ENCODE peak calls at places on chromosome 22, in nine cellular contexts. M, C, Y, S, W, T, R, B and P are unnamed samples.
A peak's percentile ranks its signal among the peaks of the same experiment; 100 is the strongest.

GRCh38 chr22:23237201-23237798 is 57.0 kb downstream of the BCR start:
- ATAC-seq in C (peak; percentile 81), M (no peak), B (no peak), W (peak; percentile 20), R (peak; percentile 22), Y (no peak), S (no peak), T (peak; percentile 4), P (peak; percentile 83)

GRCh38 chr22:29470159-29470855 is 9.7 kb upstream of the NEFH start:
- ATAC-seq in T (peak; percentile 92), W (no peak), C (peak; percentile 95), Y (peak; percentile 85), B (peak; percentile 64), S (no peak), R (peak; percentile 71), M (peak; percentile 93), P (peak; percentile 79)

GRCh38 chr22:49943405-49943765 is 17.2 kb upstream of the PIM3 start:
- ATAC-seq in C (no peak), W (no peak), R (no peak), S (no peak), T (no peak), Y (no peak), B (no peak), M (no peak), P (no peak)

GRCh38 chr22:17957683-17958082 is 66.7 kb downstream of the MICAL3 start:
- ATAC-seq in B (no peak), W (no peak), C (no peak), S (no peak), T (no peak), M (peak; percentile 47), R (peak; percentile 69), Y (no peak), P (no peak)

GRCh38 chr22:27292542-27293298 is 508.8 kb downstream of the MN1 start:
- ATAC-seq in B (no peak), S (no peak), M (no peak), R (no peak), C (no peak), W (no peak), T (no peak), Y (no peak), P (no peak)

GRCh38 chr22:34105461-34106062 is 185.3 kb upstream of the LARGE1 start:
- ATAC-seq in Y (no peak), T (peak; percentile 79), B (no peak), S (no peak), R (no peak), M (peak; percentile 95), C (peak; percentile 91), W (no peak), P (no peak)

GRCh38 chr22:48492371-48493320 is 1335.0 kb downstream of the BRD1 start:
- ATAC-seq in S (peak; percentile 80), Y (no peak), R (peak; percentile 92), T (peak; percentile 63), M (peak; percentile 89), W (peak; percentile 71), B (no peak), C (peak; percentile 90), P (no peak)

GRCh38 chr22:25120093-25120561 is 79.5 kb upstream of the CRYBB3 start:
- ATAC-seq in B (no peak), Y (no peak), R (no peak), M (peak; percentile 69), W (peak; percentile 11), S (peak; percentile 96), C (peak; percentile 90), T (peak; percentile 61), P (peak; percentile 57)

GRCh38 chr22:43171019-43171491 is 15.9 kb downstream of the TTLL12 start:
- ATAC-seq in T (no peak), C (peak; percentile 22), M (no peak), S (no peak), B (no peak), Y (no peak), R (no peak), W (no peak), P (no peak)

GRCh38 chr22:19056951-19057401 is 65.2 kb downstream of the DGCR2 start:
- ATAC-seq in B (no peak), C (no peak), M (no peak), T (no peak), Y (no peak), W (no peak), S (no peak), R (no peak), P (no peak)

GRCh38 chr22:41498322-41498721 is 29.4 kb downstream of the ACO2 start:
- ATAC-seq in R (no peak), Y (no peak), T (no peak), S (no peak), W (no peak), M (no peak), C (no peak), B (no peak), P (no peak)

GRCh38 chr22:45422237-45422983 is 8.9 kb downstream of the RIBC2 start:
- ATAC-seq in T (no peak), Y (no peak), S (no peak), R (no peak), B (no peak), W (no peak), C (no peak), M (no peak), P (no peak)
- H3K4me3 ChIP-seq in T (no peak overlapping the region), Y (no peak overlapping the region), S (no peak overlapping the region), R (no peak overlapping the region), B (no peak overlapping the region), W (no peak overlapping the region), C (no peak overlapping the region), M (no peak overlapping the region), P (no peak overlapping the region)

GRCh38 chr22:20920881-20921203 is 3.6 kb downstream of the CRKL start:
- ATAC-seq in W (no peak), Y (no peak), S (no peak), R (no peak), T (no peak), B (no peak), C (no peak), M (no peak), P (no peak)

GRCh38 chr22:20916916-20917810 is at the start of gene CRKL:
- ATAC-seq in M (peak; percentile 97), B (peak; percentile 98), C (peak; percentile 96), T (peak; percentile 99), R (peak; percentile 99), Y (peak; percentile 97), W (peak; percentile 100), S (peak; percentile 96), P (peak; percentile 100)

GRCh38 chr22:20922141-20922751 is 5.0 kb downstream of the CRKL start:
- ATAC-seq in T (no peak), R (no peak), M (no peak), W (no peak), C (no peak), S (peak; percentile 25), Y (no peak), B (no peak), P (no peak)

GRCh38 chr22:20919718-20920117 is 2.5 kb downstream of the CRKL start:
- ATAC-seq in Y (no peak), B (no peak), C (no peak), T (no peak), M (no peak), W (no peak), R (no peak), S (no peak), P (no peak)

DNA sequence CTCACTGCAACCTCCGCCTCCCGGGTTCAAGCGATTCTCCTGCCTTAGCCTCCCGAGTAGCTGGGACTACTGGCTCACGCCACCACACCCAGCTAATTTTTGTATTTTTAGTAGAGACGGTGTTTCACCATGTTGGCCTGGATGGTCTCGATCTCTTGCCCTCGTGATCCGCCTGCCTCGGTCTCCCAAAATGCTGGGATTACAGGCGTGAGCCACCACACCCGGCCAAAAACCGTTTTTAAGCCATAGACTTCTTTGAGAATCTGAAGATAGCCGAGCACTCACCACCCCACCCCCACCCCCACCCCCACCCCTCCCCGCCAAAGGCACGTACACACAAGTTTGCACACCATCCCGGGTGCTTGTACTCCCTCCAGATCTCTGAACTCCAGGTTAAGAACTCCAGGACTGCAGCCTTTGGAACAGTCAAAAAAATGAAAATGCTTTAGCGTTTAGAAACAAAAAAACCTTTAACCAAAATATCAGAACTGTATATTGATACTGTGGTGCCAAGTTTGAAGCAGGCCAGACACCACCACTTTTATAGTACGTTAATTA is 1.5 kb downstream of the CRKL start:
- ATAC-seq in B (no peak), M (no peak), R (no peak), C (no peak), Y (no peak), T (no peak), W (no peak), S (no peak), P (no peak)
- H3K4me1 ChIP-seq in B (peaks cover 37% of the 10 kb centered on the region), M (peaks cover 8% of the 10 kb centered on the region), R (peaks cover 4% of the 10 kb centered on the region), C (peaks cover 4% of the 10 kb centered on the region), Y (peaks cover 10% of the 10 kb centered on the region), T (peaks cover 45% of the 10 kb centered on the region), W (no peaks in the 10 kb centered on the region), S (peaks cover 14% of the 10 kb centered on the region), P (peaks cover 11% of the 10 kb centered on the region)

GRCh38 chr22:38080468-38080846 is 3.5 kb downstream of the SLC16A8 start:
- ATAC-seq in Y (no peak), W (no peak), R (no peak), T (no peak), S (no peak), C (no peak), M (no peak), B (no peak), P (no peak)

GRCh38 chr22:38080847-38081635 is 2.9 kb downstream of the SLC16A8 start:
- ATAC-seq in Y (peak; percentile 39), R (peak; percentile 74), S (peak; percentile 63), T (peak; percentile 35), C (peak; percentile 69), W (peak; percentile 47), B (no peak), M (peak; percentile 61), P (peak; percentile 59)

GRCh38 chr22:38082986-38083710 is 836 bp downstream of the SLC16A8 start:
- ATAC-seq in Y (no peak), C (no peak), S (no peak), R (no peak), T (no peak), M (no peak), B (no peak), W (no peak), P (no peak)

GRCh38 chr22:38081636-38081940 is 2.4 kb downstream of the SLC16A8 start:
- ATAC-seq in C (no peak), M (no peak), B (no peak), Y (no peak), T (no peak), S (no peak), W (peak; percentile 31), R (no peak), P (no peak)

GRCh38 chr22:38081941-38082828 is 1.8 kb downstream of the SLC16A8 start:
- ATAC-seq in Y (no peak), S (no peak), R (no peak), T (peak; percentile 9), M (no peak), C (peak; percentile 3), W (peak; percentile 3), B (no peak), P (no peak)
- H3K4me3 ChIP-seq in Y (no peak overlapping the region), S (no peak overlapping the region), R (no peak overlapping the region), T (peak overlapping the region; percentile 44), M (peak overlapping the region; percentile 10), C (no peak overlapping the region), W (no peak overlapping the region), B (no peak overlapping the region), P (peak overlapping the region; percentile 51)

GRCh38 chr22:35940166-35940565 is 88.5 kb downstream of the RBFOX2 start:
- ATAC-seq in M (no peak), T (no peak), R (no peak), Y (no peak), W (no peak), B (no peak), C (no peak), S (no peak), P (no peak)

DNA sequence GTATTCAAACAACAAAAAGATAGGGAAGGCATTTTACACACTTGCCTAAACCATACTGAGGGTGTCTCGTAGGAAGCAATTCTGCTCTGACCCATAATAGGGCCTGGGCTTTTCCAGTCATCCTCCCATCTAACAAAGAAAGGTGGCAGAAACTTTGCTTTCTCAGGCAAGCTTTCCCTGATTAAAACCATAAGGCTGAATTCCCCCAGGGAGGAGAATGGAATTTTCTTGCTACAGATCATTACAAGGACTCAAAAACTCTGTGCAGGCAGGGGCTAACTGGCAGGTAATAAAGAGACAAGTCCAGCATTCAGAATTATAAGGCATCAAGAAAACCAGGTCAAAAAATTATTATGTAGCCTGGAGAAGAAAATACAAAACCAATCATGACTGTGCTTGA is 90.4 kb downstream of the RBFOX2 start:
- ATAC-seq in T (no peak), B (no peak), M (no peak), W (no peak), Y (no peak), C (no peak), R (no peak), S (no peak), P (no peak)
- H3K4me1 ChIP-seq in T (no peaks in the 10 kb centered on the region), B (no peaks in the 10 kb centered on the region), M (no peaks in the 10 kb centered on the region), W (no peaks in the 10 kb centered on the region), Y (no peaks in the 10 kb centered on the region), C (no peaks in the 10 kb centered on the region), R (peaks cover 2% of the 10 kb centered on the region), S (no peaks in the 10 kb centered on the region), P (peaks cover 9% of the 10 kb centered on the region)